ENCODE peak calls at places on chromosome 13, in four cellular contexts. J is fibroblast of pulmonary artery, Q is neuronal stem cell, B is GM12878. Y is an unnamed sample.

GRCh38 chr13:19672990-19673389 is 39.5 kb downstream of the MPHOSPH8 start:
- DNase-seq in J (no peak), B (no peak), Q (no peak), Y (no peak)

GRCh38 chr13:46385946-46386345 is 1.1 kb downstream of the RUBCNL start:
- DNase-seq in Q (no peak), J (no peak), B (no peak), Y (no peak)

GRCh38 chr13:44273991-44274810 is 99.4 kb upstream of the SERP2 start:
- DNase-seq in J (peak; percentile 58), B (no peak), Q (no peak), Y (no peak)

GRCh38 chr13:51577690-51578089 is 6.6 kb upstream of the WDFY2 start:
- DNase-seq in J (no peak), Q (no peak), B (no peak), Y (no peak)

GRCh38 chr13:95502216-95502615 is 50.3 kb upstream of the CLDN10 start:
- DNase-seq in J (no peak), B (no peak), Q (no peak), Y (no peak)

GRCh38 chr13:98676239-98676638 is 76.2 kb downstream of the SLC15A1 start:
- DNase-seq in Q (no peak), B (no peak), J (no peak), Y (no peak)

GRCh38 chr13:79591493-79591892 is 110.5 kb downstream of the NDFIP2 start:
- DNase-seq in J (no peak), Q (no peak), B (no peak), Y (no peak)

GRCh38 chr13:94236132-94236531 is 243.3 kb downstream of the DCT start:
- DNase-seq in B (no peak), J (no peak), Q (no peak), Y (no peak)

GRCh38 chr13:49890376-49890775 is 45.8 kb downstream of the SPRYD7 start:
- DNase-seq in J (no peak), B (no peak), Q (no peak), Y (no peak)

GRCh38 chr13:97437729-97438128 is 3.8 kb downstream of the RAP2A start:
- DNase-seq in B (no peak), Q (no peak), J (no peak), Y (no peak)

GRCh38 chr13:97434417-97435296 is 688 bp downstream of the RAP2A start:
- DNase-seq in B (no peak), Q (peak; percentile 24), J (peak; percentile 28), Y (peak; percentile 42)

GRCh38 chr13:97435794-97436193 is 1.8 kb downstream of the RAP2A start:
- DNase-seq in Q (no peak), J (peak; percentile 19), B (no peak), Y (no peak)

GRCh38 chr13:97435297-97435682 is 1.3 kb downstream of the RAP2A start:
- DNase-seq in J (no peak), Q (no peak), B (no peak), Y (no peak)

GRCh38 chr13:97436845-97437244 is 2.9 kb downstream of the RAP2A start:
- DNase-seq in Q (no peak), B (no peak), J (no peak), Y (no peak)
- H3K4me3 ChIP-seq in Q (no peak overlapping the region), B (peak overlapping the region; percentile 76), J (peak overlapping the region; percentile 77), Y (no peak overlapping the region)

GRCh38 chr13:59677966-59678814 is 485.5 kb downstream of the DIAPH3 start:
- DNase-seq in B (no peak), J (peak; percentile 87), Q (peak; percentile 40), Y (peak; percentile 50)
- H3K4me3 ChIP-seq in B (no peak overlapping the region), J (no peak overlapping the region), Q (no peak overlapping the region), Y (no peak overlapping the region)

DNA sequence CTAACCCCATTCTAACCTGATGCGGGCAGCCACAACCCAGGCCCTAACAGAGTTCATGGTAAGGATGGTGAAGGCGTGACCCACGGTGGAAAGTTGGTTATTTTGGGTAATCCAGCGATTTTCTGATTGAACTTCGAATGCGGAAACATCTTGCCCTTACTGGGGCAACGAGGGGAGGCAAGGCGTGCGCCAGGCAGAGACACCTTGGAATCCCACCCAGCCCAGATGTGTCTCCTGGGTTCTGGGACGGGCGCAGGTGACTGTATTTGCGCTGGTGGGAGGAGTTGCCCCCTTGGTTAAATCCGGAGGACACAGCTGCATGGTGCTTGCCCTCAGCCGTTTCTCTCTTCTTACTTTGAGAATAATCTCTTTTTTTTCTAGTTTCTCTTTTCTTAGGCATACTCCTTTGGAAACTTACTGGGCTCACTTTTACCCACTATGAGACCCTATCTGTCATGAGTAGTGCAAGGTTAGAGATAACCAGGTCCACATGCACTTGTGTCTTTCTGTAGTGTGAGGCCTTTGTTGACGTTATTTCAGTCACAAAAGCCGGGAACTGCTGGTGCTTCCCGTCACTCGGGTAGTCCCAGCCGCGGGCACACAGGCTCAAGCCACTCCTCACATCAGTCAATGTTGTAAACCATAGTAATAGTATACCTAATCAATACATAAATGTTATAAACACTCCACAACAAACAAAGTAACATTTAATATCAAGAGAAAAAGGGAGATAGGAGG is 81.5 kb downstream of the ATP11A start:
- DNase-seq in B (no peak), Q (no peak), J (no peak), Y (no peak)
- H3K4me3 ChIP-seq in B (no peak overlapping the region), Q (no peak overlapping the region), J (no peak overlapping the region), Y (no peak overlapping the region)

GRCh38 chr13:106118050-106118449 is 417.4 kb downstream of the EFNB2 start:
- DNase-seq in Q (no peak), J (peak; percentile 24), B (no peak), Y (no peak)
- H3K4me3 ChIP-seq in Q (no peak overlapping the region), J (no peak overlapping the region), B (no peak overlapping the region), Y (no peak overlapping the region)

DNA sequence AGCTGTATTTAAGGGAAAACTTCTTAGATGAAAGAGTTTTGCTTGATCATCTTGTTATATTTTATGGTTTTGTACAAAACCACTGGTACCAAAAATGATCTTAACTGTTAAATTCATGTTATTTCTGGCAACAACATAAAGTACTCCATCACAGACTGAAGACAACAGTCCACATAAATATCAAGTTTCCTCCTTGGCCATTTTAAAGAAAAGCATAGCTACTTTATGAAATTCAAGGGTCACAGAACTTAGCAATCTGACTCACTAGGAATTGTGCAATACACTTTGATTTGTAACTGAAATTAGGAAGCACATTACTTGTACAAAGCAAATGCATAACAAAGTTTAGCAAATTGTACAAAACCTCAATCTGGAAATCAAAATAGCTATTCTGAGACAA is 66.2 kb downstream of the TBC1D4 start:
- DNase-seq in B (no peak), Q (no peak), J (peak; percentile 86), Y (no peak)
- H3K4me3 ChIP-seq in B (no peak overlapping the region), Q (no peak overlapping the region), J (no peak overlapping the region), Y (no peak overlapping the region)

DNA sequence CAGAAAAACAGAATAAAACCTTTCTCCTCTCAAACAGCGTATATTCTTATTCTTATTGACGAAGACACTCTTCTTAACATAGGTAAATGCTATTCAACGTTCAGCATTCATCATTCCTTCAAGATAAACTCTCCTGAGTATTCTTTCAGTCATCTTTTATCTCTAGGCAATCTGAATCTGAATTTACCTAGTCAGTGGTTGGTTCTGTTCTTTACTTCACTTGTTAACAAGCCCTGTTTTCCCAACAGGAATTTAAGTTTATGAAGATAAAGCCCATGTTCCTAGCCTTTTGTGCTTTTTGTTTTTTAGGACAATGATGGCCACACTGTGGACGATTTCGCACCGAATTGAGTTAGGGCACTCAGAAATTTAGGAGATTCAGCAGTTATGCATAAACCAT is 3.2 kb downstream of the ELF1 start:
- DNase-seq in B (no peak), J (no peak), Q (no peak), Y (no peak)
- H3K4me3 ChIP-seq in B (peak overlapping the region; percentile 75), J (no peak overlapping the region), Q (no peak overlapping the region), Y (no peak overlapping the region)

GRCh38 chr13:39577833-39578232 is 25.2 kb downstream of the LHFPL6 start:
- DNase-seq in B (no peak), Q (no peak), J (no peak), Y (no peak)
- H3K4me3 ChIP-seq in B (no peak overlapping the region), Q (no peak overlapping the region), J (no peak overlapping the region), Y (no peak overlapping the region)

DNA sequence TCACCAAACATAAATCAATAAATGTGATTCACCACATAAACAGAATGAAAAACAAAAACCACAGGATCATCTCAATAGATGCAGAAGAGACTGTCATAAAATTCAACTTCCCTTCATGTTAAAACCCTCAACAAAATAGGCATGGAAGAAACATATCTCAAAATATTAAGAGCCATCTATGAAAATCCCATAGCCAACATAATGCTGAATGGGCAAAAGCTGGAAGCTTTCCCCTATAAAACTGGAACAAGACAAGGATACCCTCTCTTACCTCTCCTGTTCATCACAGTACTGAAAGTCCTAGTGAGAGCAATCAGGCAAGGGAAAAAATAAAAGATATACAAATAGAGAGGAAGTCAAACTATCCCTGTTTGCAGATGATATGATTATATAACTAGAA is 806.1 kb upstream of the MIR17HG start:
- DNase-seq in Q (no peak), J (no peak), B (no peak), Y (no peak)
- H3K4me3 ChIP-seq in Q (no peak overlapping the region), J (no peak overlapping the region), B (no peak overlapping the region), Y (no peak overlapping the region)

GRCh38 chr13:96994030-96994848 is at the start of gene OXGR1:
- DNase-seq in J (no peak), B (no peak), Q (peak; percentile 6), Y (no peak)
- H3K4me3 ChIP-seq in J (peak within 1 kb of the TSS; percentile 51), B (no peak within 1 kb of the TSS), Q (peak within 1 kb of the TSS; percentile 84), Y (peak within 1 kb of the TSS; percentile 7)

Y was measured in body of pancreas.